ENCODE peak calls at places on chromosomes 11 and 22, in four cellular contexts. W is HCT116, B is fibroblast of lung, P is A673. L is an unnamed sample.

GRCh38 chr11:114273071-114273470 is 23.1 kb upstream of the NNMT start:
- DNase-seq in W (no peak), B (no peak), P (no peak), L (no peak)

GRCh38 chr11:1906146-1906545 is 13.4 kb upstream of the TNNT3 start:
- DNase-seq in W (no peak), P (no peak), B (no peak), L (no peak)

GRCh38 chr11:131037873-131038272 is 121.6 kb upstream of the SNX19 start:
- DNase-seq in P (peak; percentile 2), B (peak; percentile 19), W (no peak), L (no peak)

GRCh38 chr11:128757886-128758612 is 64.2 kb downstream of the FLI1 start:
- DNase-seq in W (no peak), B (no peak), P (no peak), L (no peak)

GRCh38 chr11:95831198-95831883 is 41.0 kb downstream of the CEP57 start:
- DNase-seq in W (no peak), P (peak; percentile 73), B (peak; percentile 78), L (peak; percentile 56)

GRCh38 chr22:38943181-38943580 is 14.2 kb upstream of the APOBEC3A start:
- DNase-seq in B (no peak), W (no peak), P (no peak), L (no peak)

GRCh38 chr22:27809700-27810365 is 8.3 kb upstream of the MN1 start:
- DNase-seq in P (no peak), B (no peak), W (no peak), L (no peak)

GRCh38 chr11:82810326-82810725 is 76.7 kb upstream of the FAM181B start:
- DNase-seq in B (no peak), W (no peak), P (no peak), L (peak; percentile 45)

GRCh38 chr22:29146771-29147170 is 58.9 kb upstream of the EMID1 start:
- DNase-seq in P (no peak), W (no peak), B (no peak), L (no peak)

GRCh38 chr11:34636127-34636526 is 15.2 kb downstream of the EHF start:
- DNase-seq in B (no peak), W (no peak), P (no peak), L (no peak)

GRCh38 chr11:117992620-117993019 is 6.4 kb downstream of the IL10RA start:
- DNase-seq in B (no peak), P (no peak), W (no peak), L (no peak)

GRCh38 chr11:96257972-96258951 is 84.7 kb downstream of the MAML2 start:
- DNase-seq in B (peak; percentile 58), W (no peak), P (no peak), L (no peak)

GRCh38 chr22:26429458-26430238 is 588 bp downstream of the ASPHD2 start:
- DNase-seq in P (no peak), W (no peak), B (no peak), L (no peak)

GRCh38 chr11:2999464-2999998 is 7.4 kb upstream of the NAP1L4 start:
- DNase-seq in P (no peak), W (no peak), B (no peak), L (no peak)

GRCh38 chr11:15968461-15969130 is 387.8 kb downstream of the SOX6 start:
- DNase-seq in P (peak; percentile 10), B (peak; percentile 19), W (no peak), L (peak; percentile 13)

GRCh38 chr11:30789270-30789669 is 203.1 kb upstream of the MPPED2 start:
- DNase-seq in W (no peak), P (peak; percentile 96), B (peak; percentile 84), L (no peak)

GRCh38 chr22:43388420-43388851 is 23.4 kb upstream of the MPPED1 start:
- DNase-seq in B (peak; percentile 51), P (peak; percentile 77), W (peak; percentile 41), L (peak; percentile 73)

GRCh38 chr11:134229131-134229790 is 4.8 kb downstream of the VPS26B start:
- DNase-seq in B (no peak), P (no peak), W (no peak), L (no peak)

GRCh38 chr22:43183496-43184263 is 3.3 kb downstream of the TTLL12 start:
- DNase-seq in P (peak; percentile 39), B (peak; percentile 34), W (no peak), L (peak; percentile 84)

GRCh38 chr22:39665661-39666431 is 95.3 kb downstream of the CACNA1I start:
- DNase-seq in W (no peak), B (no peak), P (no peak), L (no peak)

DNA sequence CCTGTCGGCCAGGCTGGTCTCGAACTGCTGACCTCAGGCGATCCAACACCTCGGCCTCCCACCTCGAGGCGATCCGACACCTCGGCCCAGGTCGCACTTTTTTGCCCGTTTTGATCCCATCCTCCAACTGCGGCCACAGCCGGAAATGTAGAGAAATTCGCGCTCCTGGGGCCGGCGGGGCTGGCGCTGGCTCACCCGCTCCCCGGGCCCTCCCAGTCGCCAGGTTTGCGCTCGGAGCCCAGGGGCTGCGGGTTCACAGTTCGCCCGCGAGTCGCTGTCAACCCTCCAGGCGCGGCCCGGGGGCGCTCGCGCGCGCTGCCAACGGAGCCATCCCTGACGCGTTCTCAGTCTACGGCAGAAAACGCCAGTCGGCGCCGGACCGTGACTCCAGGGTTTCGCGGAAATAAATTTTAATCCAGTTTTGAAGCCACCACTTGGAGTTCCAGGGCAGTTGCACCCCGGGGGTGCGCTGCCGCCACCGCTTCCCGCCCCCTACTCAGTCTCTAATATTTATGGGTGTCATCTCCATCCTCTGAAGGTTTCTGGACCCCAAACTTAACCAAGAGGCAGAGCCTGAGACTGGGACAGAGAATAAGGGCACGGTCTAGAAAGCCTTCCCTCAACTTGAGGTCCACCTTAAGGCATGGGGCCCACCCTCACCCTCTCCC is 1.5 kb upstream of the KLHDC7B start:
- DNase-seq in W (no peak), B (peak; percentile 64), P (peak; percentile 83), L (peak; percentile 82)
- TF ChIP-seq EZH2 in W (no peak), B (no peak), P (no peak), L (no peak)

GRCh38 chr11:111510311-111510710 is 1.9 kb downstream of the BTG4 start:
- DNase-seq in W (no peak), B (no peak), P (no peak), L (no peak)

GRCh38 chr11:111513240-111513605 is 1.0 kb upstream of the BTG4 start:
- DNase-seq in B (no peak), P (no peak), W (no peak), L (no peak)

GRCh38 chr11:111515591-111515990 is 1.0 kb downstream of the HOATZ start:
- DNase-seq in W (no peak), P (peak; percentile 31), B (no peak), L (no peak)

GRCh38 chr11:111514216-111515031 is at the start of gene HOATZ:
- DNase-seq in P (peak; percentile 92), B (peak; percentile 34), W (no peak), L (no peak)

GRCh38 chr11:111512296-111513239 is at the start of gene BTG4:
- DNase-seq in P (peak; percentile 67), W (no peak), B (no peak), L (no peak)
- TF ChIP-seq EZH2 in P (no peak), W (no peak), B (no peak), L (no peak)

GRCh38 chr11:61827573-61828378 is at the start of gene FADS2:
- DNase-seq in W (no peak), P (peak; percentile 99), B (peak; percentile 97), L (no peak)
- TF ChIP-seq EZH2 in W (no peak), P (no peak), B (no peak), L (no peak)

GRCh38 chr11:9758676-9759518 is 95.0 kb downstream of the SWAP70 start:
- DNase-seq in B (peak; percentile 78), P (peak; percentile 74), W (peak; percentile 24), L (no peak)
- TF ChIP-seq EZH2 in B (no peak), P (no peak), W (no peak), L (no peak)

GRCh38 chr11:20597137-20597923 is 2.1 kb upstream of the SLC6A5 start:
- DNase-seq in B (no peak), W (no peak), P (no peak), L (no peak)
- TF ChIP-seq EZH2 in B (no peak), W (no peak), P (peak; percentile 33), L (no peak)

GRCh38 chr22:20560716-20561115 is 53.3 kb downstream of the MED15 start:
- DNase-seq in P (no peak), W (no peak), B (no peak), L (no peak)
- TF ChIP-seq EZH2 in P (no peak), W (no peak), B (no peak), L (no peak)

GRCh38 chr22:46536559-46537220 is 730 bp downstream of the CELSR1 start:
- DNase-seq in W (no peak), B (no peak), P (no peak), L (no peak)

GRCh38 chr22:46537946-46538815 is 761 bp upstream of the CELSR1 start:
- DNase-seq in W (no peak), B (peak; percentile 20), P (peak; percentile 31), L (peak; percentile 57)

GRCh38 chr22:46538816-46539163 is 1.4 kb upstream of the CELSR1 start:
- DNase-seq in P (peak; percentile 58), B (no peak), W (no peak), L (peak; percentile 62)

GRCh38 chr22:46535876-46536558 is 1.4 kb downstream of the CELSR1 start:
- DNase-seq in W (no peak), B (no peak), P (no peak), L (no peak)

DNA sequence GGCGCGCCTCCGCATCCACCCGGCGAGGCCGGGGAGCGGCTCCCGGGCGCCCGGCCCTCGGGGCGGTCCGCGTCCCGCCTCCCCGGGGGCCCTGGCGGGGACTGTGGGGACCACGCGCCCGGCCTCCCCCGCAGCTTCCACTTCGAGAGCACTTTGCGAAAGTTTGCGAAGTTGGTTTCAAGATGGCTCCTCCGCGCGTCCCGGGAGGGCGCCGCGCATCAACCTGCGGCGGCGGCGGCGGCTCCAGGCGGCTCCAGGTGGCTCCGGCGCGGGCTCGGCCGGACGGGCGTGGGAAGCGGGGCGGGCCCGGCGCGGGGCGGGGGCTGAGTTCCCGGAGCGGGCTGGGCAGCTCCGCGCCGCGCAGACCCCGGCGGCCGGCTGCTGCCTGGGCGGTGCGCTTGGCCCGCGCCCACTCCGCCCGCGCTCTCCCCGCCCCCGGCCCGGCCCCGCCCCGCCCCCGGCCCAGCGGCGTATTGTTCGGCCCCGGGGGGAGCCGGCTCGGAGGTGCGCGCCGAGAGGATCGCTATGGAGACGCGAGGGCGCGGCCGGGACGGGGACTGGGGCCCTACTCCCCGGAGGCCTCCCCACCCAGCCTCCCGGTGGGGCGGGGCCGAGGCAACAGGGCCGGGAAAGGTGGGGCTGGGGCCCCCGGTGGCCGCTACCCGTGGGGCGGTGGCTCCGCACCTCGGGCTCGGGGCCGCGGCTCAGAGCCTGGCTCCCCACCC is at the start of gene CELSR1:
- DNase-seq in P (peak; percentile 50), W (no peak), B (no peak), L (peak; percentile 64)
- TF ChIP-seq EZH2 in P (no peak), W (no peak), B (no peak), L (no peak)

GRCh38 chr11:38900156-38900679 is 2302.2 kb upstream of the RAG2 start:
- DNase-seq in B (no peak), P (peak; percentile 75), W (no peak), L (no peak)
- TF ChIP-seq EZH2 in B (no peak), P (no peak), W (no peak), L (no peak)

GRCh38 chr11:6258571-6258998 is 1.1 kb upstream of the CCKBR start:
- DNase-seq in P (peak; percentile 17), B (no peak), W (no peak), L (no peak)
- TF ChIP-seq EZH2 in P (no peak), B (peak; percentile 81), W (no peak), L (no peak)

L was measured in PC-9.